ENCODE peak calls at places on chromosome 4, in six cellular contexts. K is body of pancreas; P is activated CD8-positive, alpha-beta T cell treated with anti-CD3 and anti-CD28 coated beads, Interleukin-2, amount 10 ng/mL, durations not matched to agents 7 days and 5 days; X is stimulated activated CD4-positive, alpha-beta T cell treated with anti-CD3 and anti-CD28 coated beads, TNF-alpha, amount 100 ng/mL, for 4 hours; G is iPS-NIHi11; Z is Caco-2. C is an unnamed sample.

GRCh38 chr4:56730097-56730496 is 49.0 kb upstream of the HOPX start:
- DNase-seq in K (no peak), P (no peak), X (no peak), G (no peak), Z (no peak), C (no peak)

GRCh38 chr4:17189322-17189721 is 290.9 kb upstream of the LDB2 start:
- DNase-seq in K (peak), P (no peak), X (no peak), G (no peak), Z (no peak), C (no peak)

GRCh38 chr4:125639182-125639621 is 324.4 kb downstream of the FAT4 start:
- DNase-seq in K (no peak), P (no peak), X (no peak), G (peak), Z (no peak), C (peak)

GRCh38 chr4:109207060-109207459 is 95.4 kb downstream of the COL25A1 start:
- DNase-seq in K (no peak), P (no peak), X (no peak), G (no peak), Z (no peak), C (no peak)

GRCh38 chr4:8504279-8505007 is 63.9 kb downstream of the TRMT44 start:
- DNase-seq in K (peak), P (no peak), X (no peak), G (peak), Z (no peak), C (no peak)

GRCh38 chr4:173448103-173448502 is 49.2 kb upstream of the SCRG1 start:
- DNase-seq in K (peak), P (no peak), X (no peak), G (no peak), Z (no peak), C (no peak)

GRCh38 chr4:26139310-26139924 is 181.4 kb upstream of the RBPJ start:
- DNase-seq in K (no peak), P (no peak), X (no peak), G (peak), Z (no peak), C (no peak)

GRCh38 chr4:139764686-139765085 is 99.1 kb downstream of the MGST2 start:
- DNase-seq in K (no peak), P (no peak), X (no peak), G (no peak), Z (no peak), C (no peak)

C was measured in islet precursor cell.